ENCODE peak calls at places on chromosomes 4 and X, in six cellular contexts. P is CD4-positive, alpha-beta T cell; K is HFF-Myc; X is WTC11; H is endothelial cell; W is progenitor cell of endocrine pancreas. M is an unnamed sample.
A peak's percentile ranks its signal among the peaks of the same experiment; 100 is the strongest.

GRCh38 chrX:43467608-43468234 is 188.4 kb upstream of the MAOA start:
- DNase-seq in W (no peak), H (no peak), K (no peak), P (no peak), X (peak; percentile 25), M (no peak)

GRCh38 chrX:32937043-32937442 is 274.3 kb downstream of the DMD start:
- DNase-seq in P (no peak), W (no peak), X (no peak), H (no peak), K (no peak), M (no peak)

GRCh38 chr4:158446106-158446505 is 75.6 kb upstream of the RXFP1 start:
- DNase-seq in W (no peak), K (no peak), H (no peak), P (no peak), X (no peak), M (no peak)

GRCh38 chr4:48380583-48381167 is 39.3 kb downstream of the SLAIN2 start:
- DNase-seq in H (no peak), W (no peak), P (no peak), K (no peak), X (no peak), M (no peak)

GRCh38 chr4:114400531-114400930 is 198.1 kb upstream of the UGT8 start:
- DNase-seq in P (no peak), X (no peak), W (no peak), H (no peak), K (no peak), M (no peak)

GRCh38 chrX:115561605-115562491 is 874 bp downstream of the PLS3 start:
- DNase-seq in W (peak; percentile 54), K (no peak), X (peak; percentile 33), P (no peak), H (peak; percentile 28), M (no peak)

GRCh38 chrX:71301195-71301924 is at the start of gene ITGB1BP2:
- DNase-seq in P (no peak), X (no peak), K (no peak), W (no peak), H (no peak), M (no peak)

GRCh38 chr4:88857588-88857987 is 160.0 kb upstream of the NAP1L5 start:
- DNase-seq in P (no peak), K (no peak), H (no peak), W (no peak), X (no peak), M (no peak)

GRCh38 chrX:12137982-12138365 is 299 bp upstream of the FRMPD4 start:
- DNase-seq in H (peak; percentile 3), X (no peak), K (no peak), W (peak; percentile 9), P (no peak), M (no peak)

GRCh38 chr4:161762796-161763195 is 401.0 kb downstream of the FSTL5 start:
- DNase-seq in X (no peak), P (no peak), K (peak; percentile 9), H (no peak), W (no peak), M (no peak)

GRCh38 chr4:26094911-26095310 is 180.9 kb downstream of the SMIM20 start:
- DNase-seq in W (no peak), H (no peak), P (no peak), K (no peak), X (no peak), M (no peak)

GRCh38 chrX:68249401-68249831 is 183.9 kb downstream of the OPHN1 start:
- DNase-seq in P (no peak), W (no peak), X (no peak), K (no peak), H (no peak), M (no peak)

GRCh38 chrX:103254171-103254824 is 657 bp downstream of the TCEAL8 start:
- DNase-seq in H (peak; percentile 56), X (peak; percentile 82), W (peak; percentile 39), K (peak; percentile 2), P (no peak), M (no peak)

GRCh38 chrX:134933911-134934310 is 56.9 kb upstream of the SMIM10 start:
- DNase-seq in W (no peak), K (no peak), X (no peak), H (no peak), P (no peak), M (no peak)

GRCh38 chr4:74390677-74391076 is 25.7 kb downstream of the EREG start:
- DNase-seq in H (no peak), W (no peak), X (no peak), K (no peak), P (no peak), M (no peak)

GRCh38 chr4:141802324-141802723 is 165.9 kb downstream of the IL15 start:
- DNase-seq in H (no peak), W (no peak), P (no peak), K (peak; percentile 10), X (no peak), M (no peak)

GRCh38 chr4:62531250-62531649 is 1331.1 kb downstream of the ADGRL3 start:
- DNase-seq in P (no peak), K (no peak), W (no peak), X (peak; percentile 11), H (no peak), M (no peak)

GRCh38 chr4:148530114-148530513 is 87.9 kb upstream of the NR3C2 start:
- DNase-seq in H (no peak), W (no peak), X (no peak), P (no peak), K (no peak), M (no peak)

GRCh38 chr4:98659106-98659592 is 738 bp upstream of the TSPAN5 start:
- DNase-seq in H (peak; percentile 18), P (no peak), K (no peak), X (peak; percentile 43), W (no peak), M (no peak)

GRCh38 chrX:68934421-68934820 is 105.6 kb downstream of the EFNB1 start:
- DNase-seq in K (no peak), X (no peak), H (no peak), W (no peak), P (no peak), M (no peak)

GRCh38 chr4:120841580-120841979 is 80.9 kb downstream of the PRDM5 start:
- DNase-seq in K (no peak), W (no peak), P (no peak), H (no peak), X (no peak), M (no peak)

GRCh38 chrX:31658360-31658759 is 586.5 kb upstream of the FTHL17 start:
- DNase-seq in W (no peak), X (no peak), K (no peak), H (no peak), P (no peak), M (no peak)

GRCh38 chrX:108494416-108495095 is 54.9 kb downstream of the COL4A5 start:
- DNase-seq in P (no peak), H (no peak), X (no peak), K (no peak), W (no peak), M (no peak)

GRCh38 chr4:4423706-4424498 is 37.0 kb downstream of the NSG1 start:
- DNase-seq in X (no peak), H (no peak), K (no peak), W (no peak), P (no peak), M (no peak)

GRCh38 chr4:127047930-127048329 is 584.8 kb upstream of the INTU start:
- DNase-seq in H (no peak), P (no peak), X (no peak), K (no peak), W (no peak), M (no peak)

GRCh38 chr4:1234296-1234695 is 14.6 kb downstream of the CTBP1 start:
- DNase-seq in P (no peak), W (no peak), H (no peak), X (no peak), K (peak; percentile 61), M (peak; percentile 17)

GRCh38 chr4:10160280-10160856 is 43.8 kb upstream of the WDR1 start:
- DNase-seq in W (no peak), P (no peak), X (no peak), H (peak; percentile 22), K (no peak), M (no peak)

GRCh38 chr4:152734015-152734698 is 45.4 kb downstream of the TIGD4 start:
- DNase-seq in X (no peak), W (no peak), P (no peak), H (no peak), K (no peak), M (no peak)

GRCh38 chr4:128958194-128958593 is 135.1 kb downstream of the SCLT1 start:
- DNase-seq in W (no peak), P (no peak), H (no peak), X (no peak), K (no peak), M (no peak)

GRCh38 chr4:152679414-152680281 is at the start of gene TMEM154:
- DNase-seq in W (peak; percentile 14), K (peak; percentile 48), H (peak; percentile 79), X (peak; percentile 73), P (peak; percentile 48), M (peak; percentile 78)

GRCh38 chr4:6608758-6609414 is 31.6 kb upstream of the MRFAP1 start:
- DNase-seq in K (no peak), P (no peak), H (peak; percentile 19), W (no peak), X (peak; percentile 38), M (no peak)
- TF ChIP-seq CTCF in K (no peak), P (no peak), H (no peak), W (no peak), X (no peak), M (no peak)

GRCh38 chrX:64570204-64570603 is 175.0 kb upstream of the MTMR8 start:
- DNase-seq in H (no peak), P (no peak), W (no peak), K (no peak), X (peak; percentile 12), M (no peak)
- TF ChIP-seq CTCF in H (peak; percentile 15), P (no peak), W (peak; percentile 51), K (peak; percentile 3), X (no peak), M (no peak)

DNA sequence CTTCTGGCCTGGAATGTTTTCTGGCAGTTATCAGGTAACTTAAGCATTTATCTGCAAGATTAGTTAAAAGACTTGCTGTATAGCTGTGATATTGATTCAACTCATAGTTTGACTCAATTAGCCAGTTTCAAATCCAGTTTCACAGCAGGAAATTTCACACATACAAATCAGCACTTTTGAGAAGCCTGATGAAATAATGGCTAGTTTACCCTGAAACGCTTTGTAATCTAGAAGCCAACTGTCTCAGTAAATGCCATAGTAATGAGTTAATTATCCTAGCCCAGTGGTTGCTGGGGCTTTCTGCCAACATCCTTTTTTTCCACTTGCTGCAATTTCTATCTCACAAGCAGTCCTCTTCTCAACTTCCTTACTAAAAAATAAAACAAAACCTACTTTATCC is 53.1 kb downstream of the ARHGEF38 start:
- DNase-seq in P (no peak), X (no peak), H (no peak), W (no peak), K (no peak), M (no peak)
- TF ChIP-seq CTCF in P (no peak), X (no peak), H (no peak), W (no peak), K (no peak), M (no peak)

DNA sequence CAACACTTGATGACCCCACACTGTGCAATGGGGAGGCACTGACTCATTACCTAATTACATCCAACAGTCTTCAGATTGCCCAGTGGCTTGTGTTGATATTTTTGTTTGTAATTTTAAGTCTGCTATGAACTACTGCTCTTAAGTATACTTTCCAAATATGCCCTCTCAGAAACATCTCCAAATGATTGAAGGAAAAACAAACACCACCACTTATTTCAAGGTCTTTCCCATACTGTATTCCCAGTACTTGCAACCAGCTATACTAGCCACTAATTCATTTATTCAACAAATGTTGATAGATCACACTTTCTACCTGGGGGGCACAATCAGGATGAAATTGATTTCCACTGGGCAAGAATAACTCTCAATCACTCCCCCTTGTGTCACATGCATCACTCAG is 302.2 kb upstream of the CPEB2 start:
- DNase-seq in H (no peak), X (no peak), W (no peak), P (no peak), K (no peak), M (no peak)
- TF ChIP-seq CTCF in H (no peak), X (no peak), W (no peak), P (no peak), K (no peak), M (no peak)